ENCODE peak calls at places on chromosomes 2 and 18, in eight cellular contexts. J is left lobe of liver, L is renal cortical epithelial cell, X is HAP-1, N is COR-L47, Y is SW 1271, F is fibroblast of mammary gland, R is tibial nerve. S is an unnamed sample.

GRCh38 chr18:51020536-51020935 is 9.5 kb upstream of the SMAD4 start:
- DNase-seq in F (no peak), R (no peak), X (no peak), Y (no peak), L (no peak), J (no peak), N (no peak), S (no peak)

GRCh38 chr2:21102356-21102755 is 21.4 kb upstream of the TDRD15 start:
- DNase-seq in X (no peak), F (no peak), R (no peak), Y (no peak), J (no peak), L (no peak), N (no peak), S (no peak)

GRCh38 chr2:18949871-18950597 is 360.7 kb upstream of the NT5C1B start:
- DNase-seq in R (no peak), F (peak; percentile 77), N (no peak), Y (peak; percentile 48), L (no peak), X (no peak), J (no peak), S (peak; percentile 55)

GRCh38 chr2:164621761-164622105 is 451 bp upstream of the GRB14 start:
- DNase-seq in Y (no peak), R (no peak), N (no peak), L (no peak), J (no peak), F (no peak), X (peak; percentile 33), S (peak; percentile 37)

GRCh38 chr2:45845058-45845457 is 193.6 kb downstream of the PRKCE start:
- DNase-seq in Y (no peak), L (no peak), N (no peak), F (no peak), J (no peak), R (no peak), X (no peak), S (no peak)

GRCh38 chr18:79912409-79912991 is 39.0 kb downstream of the SLC66A2 start:
- DNase-seq in Y (no peak), J (peak; percentile 50), R (no peak), L (no peak), N (no peak), F (peak; percentile 21), X (no peak), S (no peak)

GRCh38 chr18:21242141-21243040 is at the start of gene GREB1L:
- DNase-seq in L (peak; percentile 9), X (peak; percentile 86), R (peak; percentile 20), F (peak; percentile 59), N (peak; percentile 92), Y (peak; percentile 39), J (peak; percentile 88), S (peak; percentile 63)

GRCh38 chr2:215476424-215476823 is 40.6 kb upstream of the FN1 start:
- DNase-seq in R (no peak), Y (no peak), F (no peak), N (no peak), J (no peak), L (no peak), X (no peak), S (no peak)

GRCh38 chr18:54279477-54280205 is 10.3 kb downstream of the POLI start:
- DNase-seq in Y (no peak), F (no peak), X (no peak), L (peak; percentile 97), R (no peak), N (no peak), J (no peak), S (peak; percentile 87)

GRCh38 chr2:217804786-217805678 is 197.8 kb downstream of the TNS1 start:
- DNase-seq in F (no peak), Y (no peak), N (no peak), L (no peak), R (no peak), X (no peak), J (no peak), S (no peak)

GRCh38 chr18:48889115-48889941 is 61.4 kb downstream of the SMAD7 start:
- DNase-seq in N (no peak), X (peak; percentile 29), Y (no peak), L (no peak), J (no peak), F (no peak), R (no peak), S (no peak)

GRCh38 chr2:99682280-99683060 is 192.7 kb upstream of the REV1 start:
- DNase-seq in F (no peak), Y (no peak), L (peak; percentile 42), R (no peak), N (no peak), X (no peak), J (no peak), S (no peak)

GRCh38 chr2:41853427-41854191 is 194.2 kb upstream of the PKDCC start:
- DNase-seq in N (peak; percentile 39), X (peak; percentile 71), F (peak; percentile 71), J (no peak), L (peak; percentile 61), Y (peak; percentile 42), R (no peak), S (peak; percentile 73)

GRCh38 chr2:40227200-40227599 is 224.7 kb downstream of the SLC8A1 start:
- DNase-seq in L (no peak), N (no peak), J (no peak), R (no peak), F (peak; percentile 32), X (no peak), Y (no peak), S (no peak)

GRCh38 chr18:44290366-44290855 is 390.3 kb upstream of the SETBP1 start:
- DNase-seq in N (no peak), L (peak; percentile 54), F (no peak), Y (no peak), R (no peak), J (no peak), X (no peak), S (no peak)

GRCh38 chr2:168118733-168119518 is 128.5 kb downstream of the STK39 start:
- DNase-seq in N (peak; percentile 69), R (no peak), L (peak; percentile 71), F (peak; percentile 78), J (no peak), Y (peak; percentile 56), X (peak; percentile 57), S (peak; percentile 64)

GRCh38 chr2:207505728-207506127 is 24.0 kb upstream of the CREB1 start:
- DNase-seq in R (no peak), F (peak; percentile 89), L (peak; percentile 95), N (no peak), Y (peak; percentile 95), J (no peak), X (no peak), S (peak; percentile 5)

GRCh38 chr2:191176801-191177438 is 26.1 kb upstream of the STAT4 start:
- DNase-seq in L (no peak), J (peak; percentile 59), R (no peak), N (no peak), F (no peak), X (no peak), Y (no peak), S (no peak)

GRCh38 chr2:46655551-46656436 is 176.4 kb downstream of the TMEM247 start:
- DNase-seq in R (no peak), F (peak; percentile 86), N (no peak), J (no peak), X (no peak), L (peak; percentile 78), Y (no peak), S (no peak)

GRCh38 chr2:21381421-21381820 is 257.7 kb downstream of the TDRD15 start:
- DNase-seq in N (peak; percentile 52), Y (no peak), F (peak; percentile 1), R (no peak), X (no peak), J (no peak), L (no peak), S (no peak)

GRCh38 chr2:111219285-111219684 is 98.6 kb downstream of the BCL2L11 start:
- DNase-seq in F (no peak), Y (no peak), N (no peak), X (peak; percentile 31), L (no peak), J (no peak), R (no peak), S (no peak)

GRCh38 chr2:120659275-120659952 is 76.3 kb upstream of the GLI2 start:
- DNase-seq in Y (no peak), F (no peak), N (no peak), L (no peak), J (peak; percentile 28), X (no peak), R (no peak), S (no peak)

GRCh38 chr2:239882781-239883180 is 142.4 kb downstream of the NDUFA10 start:
- DNase-seq in R (no peak), J (peak; percentile 47), N (no peak), X (no peak), Y (no peak), F (no peak), L (no peak), S (no peak)

GRCh38 chr2:230575640-230576324 is 136.9 kb upstream of the CAB39 start:
- DNase-seq in F (no peak), X (no peak), J (no peak), Y (no peak), N (peak; percentile 13), L (no peak), R (no peak), S (no peak)

GRCh38 chr2:219570194-219570923 is 980 bp downstream of the OBSL1 start:
- DNase-seq in N (peak; percentile 18), X (peak; percentile 36), R (no peak), J (peak; percentile 46), F (peak; percentile 14), Y (peak; percentile 26), L (no peak), S (peak; percentile 40)

GRCh38 chr18:28063181-28063790 is 113.6 kb downstream of the CDH2 start:
- DNase-seq in N (no peak), J (no peak), R (no peak), F (peak; percentile 41), L (peak; percentile 76), X (peak; percentile 45), Y (no peak), S (no peak)

GRCh38 chr2:57890462-57890861 is 156.1 kb upstream of the VRK2 start:
- DNase-seq in R (no peak), N (no peak), J (no peak), F (peak; percentile 88), L (peak; percentile 79), Y (no peak), X (no peak), S (peak; percentile 19)

GRCh38 chr2:241777686-241778627 is 1.3 kb downstream of the GAL3ST2 start:
- DNase-seq in N (no peak), R (peak; percentile 5), Y (no peak), J (no peak), F (no peak), X (no peak), L (no peak), S (no peak)

GRCh38 chr18:55121397-55122170 is 162.3 kb upstream of the CCDC68 start:
- DNase-seq in F (no peak), J (no peak), L (no peak), Y (no peak), N (no peak), R (no peak), X (no peak), S (no peak)

GRCh38 chr2:225282858-225283693 is 116.4 kb upstream of the NYAP2 start:
- DNase-seq in N (peak; percentile 34), F (peak; percentile 59), Y (peak; percentile 22), L (peak; percentile 35), R (no peak), X (peak; percentile 22), J (no peak), S (peak; percentile 13)

GRCh38 chr2:42125887-42126594 is 43.1 kb upstream of the EML4 start:
- DNase-seq in R (no peak), N (no peak), F (peak; percentile 60), L (no peak), Y (no peak), J (no peak), X (no peak), S (no peak)

GRCh38 chr2:172554352-172555271 is 1.3 kb upstream of the PDK1 start:
- DNase-seq in J (no peak), X (no peak), Y (no peak), R (no peak), L (no peak), N (no peak), F (no peak), S (no peak)

S was measured in Caki2.